ENCODE peak calls at places on chromosomes 4 and X, in four cellular contexts. B, Y, D and V are unnamed samples.

GRCh38 chr4:84927428-84927827 is 39.1 kb downstream of the WDFY3 start:
- DNase-seq in B (no peak), Y (no peak), D (no peak), V (no peak)

GRCh38 chr4:20251796-20252655 is at the start of gene SLIT2:
- DNase-seq in B (peak), Y (no peak), D (peak), V (peak)

GRCh38 chr4:48575964-48576363 is 85.9 kb downstream of the ZAR1 start:
- DNase-seq in B (no peak), Y (no peak), D (no peak), V (no peak)

GRCh38 chrX:139201924-139202323 is 328.6 kb upstream of the F9 start:
- DNase-seq in B (no peak), Y (no peak), D (no peak), V (no peak)

GRCh38 chr4:7910721-7911015 is 29.0 kb downstream of the AFAP1 start:
- DNase-seq in B (no peak), Y (no peak), D (no peak), V (no peak)

GRCh38 chr4:112036881-112037280 is 108.4 kb upstream of the FAM241A start:
- DNase-seq in B (no peak), Y (no peak), D (no peak), V (no peak)

GRCh38 chrX:111168314-111168713 is 72.3 kb downstream of the PAK3 start:
- DNase-seq in B (peak), Y (no peak), D (peak), V (no peak)

GRCh38 chr4:148211533-148211932 is 230.7 kb downstream of the NR3C2 start:
- DNase-seq in B (no peak), Y (no peak), D (no peak), V (no peak)

GRCh38 chr4:168335621-168336020 is 17.1 kb upstream of the DDX60 start:
- DNase-seq in B (no peak), Y (no peak), D (no peak), V (no peak)

GRCh38 chrX:123184858-123185251 is 777 bp downstream of the GRIA3 start:
- DNase-seq in B (peak), Y (no peak), D (peak), V (no peak)

GRCh38 chr4:6875431-6875831 is 34.2 kb upstream of the TBC1D14 start:
- DNase-seq in B (no peak), Y (no peak), D (no peak), V (no peak)

GRCh38 chr4:78057600-78058560 is 757 bp downstream of the FRAS1 start:
- DNase-seq in B (peak), Y (no peak), D (peak), V (no peak)

GRCh38 chrX:131747173-131747572 is 203.3 kb downstream of the OR13H1 start:
- DNase-seq in B (peak), Y (peak), D (no peak), V (no peak)

GRCh38 chr4:8290701-8290970 is 21.1 kb downstream of the HTRA3 start:
- DNase-seq in B (no peak), Y (no peak), D (no peak), V (no peak)

GRCh38 chr4:111398906-111399330 is 746.3 kb upstream of the FAM241A start:
- DNase-seq in B (no peak), Y (no peak), D (no peak), V (no peak)

GRCh38 chrX:103607385-103608304 is at the start of gene TCEAL3:
- DNase-seq in B (peak), Y (no peak), D (peak), V (no peak)

GRCh38 chr4:20512053-20512810 is 188.0 kb upstream of the PACRGL start:
- DNase-seq in B (no peak), Y (no peak), D (no peak), V (no peak)

GRCh38 chr4:17811078-17811603 is 362 bp downstream of the NCAPG start:
- DNase-seq in B (no peak), Y (no peak), D (no peak), V (peak)

GRCh38 chr4:121150486-121150885 is 13.6 kb downstream of the TNIP3 start:
- DNase-seq in B (no peak), Y (no peak), D (no peak), V (no peak)

GRCh38 chr4:73257995-73258667 is 467 bp downstream of the ANKRD17 start:
- DNase-seq in B (peak), Y (no peak), D (no peak), V (peak)

GRCh38 chr4:55004831-55005230 is 120.6 kb downstream of the KDR start:
- DNase-seq in B (no peak), Y (no peak), D (no peak), V (no peak)

GRCh38 chr4:169337510-169337909 is 66.8 kb upstream of the SH3RF1 start:
- DNase-seq in B (no peak), Y (no peak), D (no peak), V (no peak)

GRCh38 chrX:55738969-55739368 is 21.4 kb downstream of the RRAGB start:
- DNase-seq in B (no peak), Y (no peak), D (peak), V (no peak)

DNA sequence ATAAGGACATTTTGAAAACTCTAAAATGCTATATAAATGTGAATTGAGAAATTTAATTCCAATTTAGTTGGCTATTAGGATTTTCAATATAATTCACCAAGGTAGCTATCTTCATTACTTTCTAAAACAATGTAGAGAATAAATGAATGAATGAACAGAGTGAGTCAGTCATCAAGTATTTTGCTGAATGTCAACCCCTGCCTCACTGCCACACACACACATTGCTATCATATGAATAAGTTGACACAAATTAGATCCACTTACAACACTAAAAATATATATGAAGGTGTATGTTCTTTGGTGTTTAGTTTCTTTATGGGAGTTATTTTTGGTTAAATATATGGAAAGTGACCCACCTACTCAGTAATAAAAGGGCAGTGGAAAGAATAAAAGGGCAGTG is 141.4 kb upstream of the SMIM10 start:
- DNase-seq in B (no peak), Y (no peak), D (no peak), V (no peak)
- TF ChIP-seq USF1 in B (no peak), Y (no peak), D (no peak), V (no peak)

DNA sequence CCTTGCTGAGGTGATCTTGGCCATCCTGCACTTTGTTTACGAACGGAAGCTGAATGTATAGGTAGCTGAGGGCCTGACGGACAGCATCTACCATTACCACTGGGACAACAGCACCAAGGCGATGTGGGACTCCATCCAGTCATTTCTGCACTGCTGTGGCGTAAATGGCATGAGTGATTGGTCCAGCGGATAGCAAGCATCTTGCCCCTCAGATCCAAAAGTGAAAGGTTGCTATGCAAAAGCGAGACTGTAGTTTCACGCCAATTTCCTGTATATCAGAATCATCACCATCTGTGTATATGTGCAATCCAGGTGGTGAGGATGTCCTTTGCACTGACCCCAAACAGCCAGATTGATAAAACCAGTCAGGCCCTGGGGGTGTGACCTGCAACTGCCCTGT is 4.2 kb upstream of the PYURF start:
- DNase-seq in B (no peak), Y (peak), D (no peak), V (no peak)
- TF ChIP-seq USF1 in B (no peak), Y (no peak), D (no peak), V (no peak)

DNA sequence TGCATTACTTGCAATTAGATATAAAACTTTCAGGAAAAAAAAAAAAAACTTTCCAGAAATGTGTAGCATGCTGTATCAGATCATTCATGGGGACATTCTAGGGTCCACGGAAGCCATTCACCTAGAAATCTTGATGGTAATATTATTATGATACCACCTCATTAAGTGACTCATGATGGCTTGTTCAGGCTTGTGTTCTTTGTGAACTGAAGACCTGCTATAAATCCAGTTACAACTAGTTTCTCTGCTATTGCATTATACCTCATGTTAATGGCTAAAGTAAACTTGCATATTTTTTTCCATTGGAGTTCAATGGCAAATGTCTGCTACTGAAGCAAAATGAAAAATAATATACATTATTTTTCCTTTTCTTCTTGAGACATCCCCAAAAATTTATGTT is 35.3 kb upstream of the PTPN13 start:
- DNase-seq in B (no peak), Y (no peak), D (no peak), V (no peak)
- TF ChIP-seq USF1 in B (no peak), Y (no peak), D (no peak), V (no peak)

DNA sequence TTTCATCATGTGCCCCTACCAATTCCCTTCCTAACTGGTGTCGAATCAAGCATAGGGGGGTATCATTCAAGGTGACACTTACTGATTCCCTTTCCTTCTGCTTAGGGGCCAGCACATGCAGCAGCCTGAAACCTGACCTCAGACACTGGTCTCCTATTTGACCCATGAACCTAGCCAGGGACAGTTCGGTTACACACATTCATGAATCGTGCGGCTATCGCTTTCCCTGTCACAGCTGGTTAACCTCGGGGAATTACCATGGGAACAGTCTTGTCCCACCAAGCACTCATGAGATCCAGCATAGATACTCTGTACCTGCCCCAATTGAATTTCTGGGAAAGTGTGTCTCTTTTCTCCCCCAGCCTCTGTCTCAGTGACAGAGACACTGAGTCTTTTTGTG is 140.4 kb downstream of the ZNF674 start:
- DNase-seq in B (no peak), Y (no peak), D (no peak), V (no peak)
- TF ChIP-seq USF1 in B (no peak), Y (no peak), D (no peak), V (no peak)

DNA sequence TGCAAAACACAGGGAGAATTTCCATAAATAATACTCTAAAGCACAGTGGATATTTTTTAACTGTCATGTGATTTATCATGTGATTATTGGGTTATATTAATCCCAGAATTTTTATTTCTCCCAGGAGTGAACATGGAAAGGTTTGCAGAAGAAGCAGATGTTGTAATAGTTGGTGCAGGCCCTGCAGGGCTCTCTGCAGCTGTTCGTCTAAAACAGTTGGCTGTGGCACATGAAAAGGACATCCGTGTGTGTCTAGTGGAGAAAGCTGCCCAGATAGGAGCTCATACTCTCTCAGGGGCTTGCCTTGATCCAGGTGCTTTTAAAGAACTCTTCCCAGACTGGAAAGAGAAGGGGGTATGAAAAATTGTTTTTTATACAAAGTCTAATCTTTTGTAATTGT is 10.0 kb downstream of the ETFDH start:
- DNase-seq in B (no peak), Y (no peak), D (no peak), V (no peak)
- TF ChIP-seq USF1 in B (no peak), Y (no peak), D (no peak), V (no peak)

DNA sequence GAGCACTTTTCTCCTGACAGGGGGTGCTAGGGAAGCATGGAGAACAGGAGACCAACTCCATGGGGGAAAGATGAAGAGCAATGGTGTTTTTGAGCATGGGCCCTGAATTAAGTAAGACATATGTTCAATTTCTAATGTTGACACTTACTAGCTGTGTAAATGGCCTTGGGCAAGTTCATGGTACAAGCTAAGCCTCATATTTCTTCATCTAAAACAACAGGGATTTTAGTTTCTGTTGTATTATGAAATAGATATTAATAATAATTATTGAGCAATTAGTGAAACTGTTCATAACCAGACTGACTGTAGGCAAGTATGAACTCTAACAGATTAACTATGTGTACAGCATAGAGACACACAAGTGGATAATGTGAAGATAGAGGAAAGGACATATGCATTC is 515.0 kb upstream of the FAT1 start:
- DNase-seq in B (no peak), Y (no peak), D (no peak), V (no peak)
- TF ChIP-seq USF1 in B (no peak), Y (no peak), D (no peak), V (no peak)

DNA sequence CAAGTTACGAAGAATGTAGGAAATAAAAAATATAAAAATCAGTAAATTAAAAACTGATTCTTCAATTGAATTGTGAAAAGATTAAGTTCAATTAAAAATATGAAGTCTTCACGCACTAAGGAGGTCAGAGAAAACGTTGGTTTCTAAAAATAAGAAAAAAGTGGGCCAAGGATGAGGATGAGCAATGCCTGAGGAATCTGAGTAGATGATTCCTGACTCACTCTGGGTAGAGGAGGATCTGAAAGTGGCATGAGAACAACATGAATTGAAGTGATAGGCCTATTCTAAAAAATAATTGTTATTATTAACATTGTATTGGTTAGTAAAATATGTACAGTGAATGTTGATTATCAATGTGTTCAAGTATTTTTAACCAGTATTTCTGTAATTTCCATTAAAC is 444.2 kb downstream of the GRIA2 start:
- DNase-seq in B (no peak), Y (no peak), D (no peak), V (no peak)
- TF ChIP-seq USF1 in B (no peak), Y (no peak), D (no peak), V (no peak)

GRCh38 chr4:31530555-31530954 is 810.4 kb downstream of the PCDH7 start:
- DNase-seq in B (no peak), Y (no peak), D (no peak), V (no peak)
- TF ChIP-seq USF1 in B (no peak), Y (no peak), D (no peak), V (no peak)

DNA sequence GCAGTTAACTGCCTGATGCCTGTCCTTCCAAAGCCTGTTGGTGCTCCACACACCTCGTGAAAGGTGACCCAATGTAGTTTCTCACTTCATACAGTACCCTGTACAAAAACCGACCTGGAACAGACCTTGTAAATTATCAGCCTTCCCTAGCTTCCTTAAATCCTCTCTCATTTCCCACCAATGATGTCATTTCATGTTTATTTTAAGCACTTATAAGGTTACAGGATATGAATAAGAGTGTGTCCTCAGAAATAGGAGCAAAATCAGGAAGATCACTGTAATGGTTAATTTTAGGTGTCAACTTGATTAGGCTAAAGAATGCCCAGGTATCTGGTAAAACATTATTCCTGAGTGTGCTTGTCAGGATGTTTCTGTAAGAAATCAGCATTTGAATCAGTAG is 44.7 kb downstream of the TMEM150C start:
- DNase-seq in B (no peak), Y (no peak), D (no peak), V (no peak)
- TF ChIP-seq USF1 in B (no peak), Y (no peak), D (no peak), V (no peak)

GRCh38 chr4:4355302-4355701 is 31.6 kb upstream of the NSG1 start:
- DNase-seq in B (no peak), Y (no peak), D (no peak), V (no peak)

GRCh38 chr4:4361883-4362282 is 25.0 kb upstream of the NSG1 start:
- DNase-seq in B (no peak), Y (no peak), D (no peak), V (no peak)

GRCh38 chr4:4362991-4363697 is 23.8 kb upstream of the NSG1 start:
- DNase-seq in B (no peak), Y (no peak), D (no peak), V (no peak)

GRCh38 chr4:4356106-4357041 is 30.5 kb upstream of the NSG1 start:
- DNase-seq in B (no peak), Y (no peak), D (no peak), V (no peak)

DNA sequence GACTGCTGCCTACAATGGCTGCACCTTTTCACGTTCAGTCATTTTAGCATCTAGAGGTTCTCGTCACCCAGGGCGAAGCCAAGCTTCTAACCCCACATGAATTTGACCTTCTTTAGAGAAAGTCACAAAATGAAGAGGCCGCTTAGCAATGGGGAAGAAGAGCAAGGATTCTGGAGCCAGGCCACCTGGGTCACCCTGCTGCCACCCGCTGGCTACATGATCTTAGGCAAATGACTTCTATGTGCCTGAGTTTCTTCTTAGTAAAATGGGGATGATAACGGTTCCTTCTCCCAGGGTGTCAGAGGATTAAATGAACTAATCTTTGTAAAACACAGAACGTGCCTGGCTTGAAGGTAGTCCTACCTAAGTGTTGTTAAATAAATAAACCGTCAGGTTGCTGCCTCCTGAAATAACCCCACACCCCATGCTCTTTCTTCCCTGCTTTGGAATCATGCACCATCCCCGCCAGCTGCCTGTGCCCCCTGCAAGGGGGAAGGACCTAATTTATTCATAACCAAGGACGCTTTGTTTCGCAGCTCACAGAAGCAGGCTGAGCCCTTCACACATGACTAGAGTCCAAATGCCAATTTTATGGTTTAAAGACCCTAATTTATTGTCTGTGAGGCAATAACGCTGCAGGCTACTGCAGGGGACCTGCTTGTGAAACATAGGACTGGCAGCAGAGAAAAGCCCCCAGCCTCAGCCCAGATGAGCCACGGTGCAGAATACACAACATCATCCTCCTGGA is 28.6 kb upstream of the NSG1 start:
- DNase-seq in B (no peak), Y (no peak), D (no peak), V (no peak)
- TF ChIP-seq USF1 in B (no peak), Y (no peak), D (no peak), V (no peak)